ENCODE peak calls at places on chromosomes 4 and X, in eight cellular contexts. H is adrenal gland, D is fibroblast of lung, F is natural killer cell, P is esophagus squamous epithelium, I is stomach, N is AG10803, E is GM06990. A is an unnamed sample.

GRCh38 chr4:156695163-156695562 is 276.4 kb downstream of the PDGFC start:
- DNase-seq in P (no peak), I (no peak), D (no peak), E (no peak), H (no peak), N (no peak), F (no peak), A (no peak)

GRCh38 chr4:86011117-86011516 is 348.7 kb downstream of the MAPK10 start:
- DNase-seq in E (no peak), D (peak; percentile 97), F (no peak), N (peak; percentile 99), P (no peak), I (no peak), H (peak; percentile 19), A (no peak)

GRCh38 chrX:150984164-150984824 is 1.2 kb downstream of the HMGB3 start:
- DNase-seq in N (no peak), I (no peak), H (no peak), P (no peak), F (peak; percentile 15), E (peak; percentile 22), D (no peak), A (no peak)

GRCh38 chr4:181475781-181476180 is 767.4 kb upstream of the TENM3 start:
- DNase-seq in P (no peak), N (no peak), H (peak; percentile 19), D (no peak), F (no peak), I (no peak), E (no peak), A (no peak)

GRCh38 chr4:18754180-18754579 is 732.6 kb upstream of the LCORL start:
- DNase-seq in P (no peak), I (no peak), H (no peak), E (no peak), N (no peak), D (no peak), F (no peak), A (no peak)

GRCh38 chr4:159290321-159291030 is 187.6 kb downstream of the RAPGEF2 start:
- DNase-seq in E (no peak), I (no peak), P (no peak), N (no peak), H (no peak), D (no peak), F (no peak), A (no peak)

GRCh38 chrX:121761845-121762244 is 714.4 kb downstream of the GLUD2 start:
- DNase-seq in F (no peak), D (no peak), E (no peak), P (no peak), N (no peak), I (no peak), H (no peak), A (no peak)

GRCh38 chr4:117941611-117942010 is 92.7 kb upstream of the NDST3 start:
- DNase-seq in I (no peak), E (no peak), F (no peak), N (no peak), H (no peak), P (no peak), D (no peak), A (no peak)

GRCh38 chrX:8042304-8042703 is 115.1 kb upstream of the PNPLA4 start:
- DNase-seq in D (no peak), I (no peak), E (no peak), P (no peak), N (no peak), F (no peak), H (no peak), A (no peak)

GRCh38 chrX:65994519-65995501 is 45.1 kb downstream of the VSIG4 start:
- DNase-seq in E (no peak), I (no peak), D (no peak), F (no peak), N (no peak), P (no peak), H (no peak), A (no peak)

GRCh38 chr4:74042681-74043080 is 4.2 kb upstream of the CXCL3 start:
- DNase-seq in P (no peak), I (peak; percentile 34), D (no peak), F (no peak), E (no peak), N (no peak), H (no peak), A (no peak)
- TF ChIP-seq CTCF in P (no peak), I (no peak), D (no peak), F (no peak), E (no peak), N (no peak), H (no peak), A (no peak)

GRCh38 chr4:95249402-95250043 is 299.2 kb downstream of the UNC5C start:
- DNase-seq in P (no peak), H (no peak), E (no peak), I (no peak), F (no peak), D (no peak), N (no peak), A (no peak)
- TF ChIP-seq CTCF in P (no peak), H (no peak), E (no peak), I (no peak), F (no peak), D (no peak), N (no peak), A (no peak)

GRCh38 chrX:54044877-54045328 is 630 bp upstream of the PHF8 start:
- DNase-seq in F (no peak), E (no peak), I (no peak), D (no peak), N (no peak), H (no peak), P (no peak), A (no peak)

GRCh38 chrX:54043084-54043483 is 1.2 kb downstream of the PHF8 start:
- DNase-seq in E (no peak), P (no peak), H (no peak), F (no peak), D (no peak), I (no peak), N (no peak), A (peak; percentile 10)

GRCh38 chrX:54043696-54044125 is 562 bp downstream of the PHF8 start:
- DNase-seq in P (no peak), E (no peak), F (no peak), I (peak; percentile 34), N (peak; percentile 25), H (peak; percentile 39), D (no peak), A (peak; percentile 20)

GRCh38 chrX:54044126-54044876 is at the start of gene PHF8:
- DNase-seq in H (peak; percentile 97), I (peak; percentile 96), P (peak; percentile 69), F (peak; percentile 93), E (peak; percentile 97), D (peak; percentile 94), N (peak; percentile 92), A (peak; percentile 86)

GRCh38 chrX:54042609-54043010 is 1.7 kb downstream of the PHF8 start:
- DNase-seq in H (peak; percentile 61), N (peak; percentile 55), I (no peak), D (peak; percentile 57), F (peak; percentile 23), E (peak; percentile 50), P (no peak), A (peak; percentile 42)
- TF ChIP-seq CTCF in H (peak; percentile 6), N (peak; percentile 40), I (no peak), D (peak; percentile 30), F (no peak), E (peak; percentile 33), P (no peak), A (peak; percentile 19)

GRCh38 chrX:21855937-21856415 is at the start of gene YY2:
- DNase-seq in N (no peak), F (no peak), E (no peak), H (no peak), I (no peak), P (no peak), D (no peak), A (no peak)
- TF ChIP-seq CTCF in N (no peak), F (no peak), E (no peak), H (no peak), I (no peak), P (no peak), D (no peak), A (no peak)

GRCh38 chrX:2607113-2607512 is 84.0 kb upstream of the CD99 start:
- DNase-seq in D (no peak), N (no peak), E (no peak), I (no peak), F (no peak), H (no peak), P (no peak), A (no peak)

GRCh38 chrX:2608638-2609430 is 82.3 kb upstream of the CD99 start:
- DNase-seq in H (peak; percentile 88), E (peak; percentile 91), F (peak; percentile 68), D (peak; percentile 81), P (no peak), I (peak; percentile 89), N (peak; percentile 83), A (peak; percentile 96)

GRCh38 chrX:2614911-2615310 is 76.2 kb upstream of the CD99 start:
- DNase-seq in E (no peak), D (peak; percentile 78), F (no peak), H (peak; percentile 22), P (no peak), N (peak; percentile 88), I (no peak), A (no peak)

GRCh38 chrX:2610246-2611170 is 80.6 kb upstream of the CD99 start:
- DNase-seq in N (peak; percentile 21), I (no peak), F (no peak), P (no peak), D (peak; percentile 12), E (no peak), H (no peak), A (no peak)

DNA sequence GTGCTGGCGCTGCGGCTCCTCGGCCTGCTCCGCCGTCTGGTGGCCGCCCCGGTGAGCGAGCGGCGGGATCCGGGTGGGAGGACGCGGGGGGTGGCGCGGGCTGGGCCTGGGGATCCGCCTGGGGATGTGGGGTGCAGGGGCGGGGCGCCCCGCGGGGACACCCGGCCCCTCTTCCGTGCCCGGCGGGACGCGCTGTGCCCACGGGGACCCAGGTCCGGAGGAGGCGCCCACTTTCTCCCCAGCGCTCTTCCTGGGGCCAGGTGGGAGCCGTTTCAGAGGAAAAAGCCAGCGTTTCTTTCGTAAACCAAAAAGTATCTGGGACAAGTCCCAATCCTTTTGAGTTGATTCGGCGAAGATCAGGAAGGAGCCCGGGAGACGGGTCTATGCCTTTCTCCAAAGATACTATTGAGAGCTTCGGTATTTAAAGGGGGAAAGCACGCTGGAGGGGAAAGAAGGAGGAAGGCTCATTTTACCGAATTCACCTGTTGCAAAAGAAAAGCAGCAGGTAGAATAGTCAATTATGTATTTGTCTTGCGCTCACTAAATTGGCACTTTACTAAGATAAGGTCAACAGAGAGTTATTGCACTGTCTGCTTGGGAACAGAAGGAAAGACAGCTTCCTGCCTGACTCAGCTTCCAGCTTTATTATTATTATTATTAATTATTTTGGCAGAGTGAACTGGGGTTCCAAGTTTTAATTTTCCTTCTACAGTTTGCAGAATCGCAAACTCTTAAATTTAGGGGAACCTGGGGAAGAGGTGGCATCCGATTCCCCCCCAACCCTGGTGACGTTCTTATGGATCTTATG is 81.5 kb upstream of the CD99 start:
- DNase-seq in H (peak; percentile 8), F (no peak), I (no peak), N (no peak), P (no peak), E (no peak), D (peak; percentile 28), A (no peak)
- TF ChIP-seq CTCF in H (no peak), F (no peak), I (no peak), N (no peak), P (no peak), E (no peak), D (no peak), A (peak; percentile 19)